ENCODE peak calls at places on chromosomes 1 and 21, in five cellular contexts. F is adrenal gland; Q is Karpas-422; Z is naive thymus-derived CD4-positive, alpha-beta T cell; M is pancreas. L is an unnamed sample.

GRCh38 chr1:40625076-40625475 is 40.4 kb downstream of the RIMS3 start:
- DNase-seq in M (peak; percentile 49), Q (peak; percentile 80), F (peak; percentile 66), Z (no peak), L (no peak)

GRCh38 chr1:21217812-21218596 is 41.3 kb upstream of the EIF4G3 start:
- DNase-seq in Z (no peak), Q (peak; percentile 72), F (peak; percentile 65), M (peak; percentile 39), L (peak; percentile 78)

GRCh38 chr1:222310830-222311229 is 237.1 kb downstream of the HHIPL2 start:
- DNase-seq in Q (peak; percentile 70), Z (peak; percentile 21), F (no peak), M (no peak), L (no peak)

GRCh38 chr1:98066911-98067310 is 146.1 kb upstream of the DPYD start:
- DNase-seq in Z (no peak), M (no peak), F (no peak), Q (no peak), L (no peak)

GRCh38 chr1:153957744-153958110 is 685 bp downstream of the CRTC2 start:
- DNase-seq in Q (peak; percentile 82), Z (peak; percentile 34), F (no peak), M (no peak), L (no peak)

GRCh38 chr1:42456754-42457089 is 379 bp downstream of the PPCS start:
- DNase-seq in Z (no peak), Q (peak; percentile 92), M (peak; percentile 62), F (peak; percentile 70), L (peak; percentile 69)

GRCh38 chr1:10105484-10105883 is 72.7 kb downstream of the UBE4B start:
- DNase-seq in Z (no peak), Q (no peak), M (no peak), F (peak; percentile 26), L (no peak)

GRCh38 chr1:159188375-159188788 is 16.3 kb upstream of the ACKR1 start:
- DNase-seq in Z (no peak), F (peak; percentile 77), M (peak; percentile 51), Q (peak; percentile 67), L (no peak)

GRCh38 chr1:32609180-32609579 is 41.2 kb downstream of the ZBTB8OS start:
- DNase-seq in Q (no peak), F (no peak), Z (no peak), M (no peak), L (no peak)
- H3K4me1 ChIP-seq in Q (peaks cover 3% of the 10 kb centered on the region), F (peaks cover 3% of the 10 kb centered on the region), Z (no peaks in the 10 kb centered on the region), M (no peaks in the 10 kb centered on the region), L (peaks cover 10% of the 10 kb centered on the region)

GRCh38 chr1:169529068-169529642 is 43.4 kb upstream of the SLC19A2 start:
- DNase-seq in F (no peak), M (peak; percentile 68), Z (no peak), Q (no peak), L (no peak)
- H3K4me3 ChIP-seq in F (no peak overlapping the region), M (peak overlapping the region; percentile 10), Z (no peak overlapping the region), Q (no peak overlapping the region), L (no peak overlapping the region)

GRCh38 chr1:158027485-158027884 is 34.0 kb downstream of the KIRREL1 start:
- DNase-seq in M (no peak), Q (no peak), Z (no peak), F (no peak), L (no peak)

GRCh38 chr1:158025576-158026230 is 32.3 kb downstream of the KIRREL1 start:
- DNase-seq in M (no peak), Q (no peak), F (no peak), Z (no peak), L (no peak)

GRCh38 chr1:158022554-158023278 is 29.3 kb downstream of the KIRREL1 start:
- DNase-seq in Q (no peak), F (no peak), Z (no peak), M (no peak), L (no peak)

GRCh38 chr1:158026641-158027040 is 33.2 kb downstream of the KIRREL1 start:
- DNase-seq in M (no peak), Z (no peak), Q (no peak), F (no peak), L (no peak)

DNA sequence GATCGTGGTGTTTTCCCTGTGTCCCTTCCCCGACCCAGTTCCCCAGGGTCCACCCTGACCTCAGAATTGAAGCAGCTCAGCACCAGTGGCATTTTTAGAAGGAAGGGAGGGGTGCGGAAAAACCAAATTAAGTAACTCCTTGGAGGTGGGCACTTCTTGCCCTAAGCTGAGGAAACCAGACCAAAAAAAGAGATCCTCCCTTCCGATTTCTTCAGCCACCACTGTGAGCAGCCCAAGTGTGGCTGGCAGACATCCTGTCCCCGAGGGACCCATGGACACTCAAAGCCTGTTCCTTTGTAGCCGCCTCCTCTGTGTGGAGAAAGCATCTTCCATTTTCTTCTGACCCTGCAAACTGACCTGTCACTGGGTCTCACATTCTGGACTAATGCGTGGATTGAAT is 31.3 kb downstream of the KIRREL1 start:
- DNase-seq in M (no peak), Q (no peak), Z (no peak), F (no peak), L (no peak)
- H3K4me1 ChIP-seq in M (no peaks in the 10 kb centered on the region), Q (no peaks in the 10 kb centered on the region), Z (no peaks in the 10 kb centered on the region), F (peaks cover 28% of the 10 kb centered on the region), L (peaks cover 12% of the 10 kb centered on the region)

DNA sequence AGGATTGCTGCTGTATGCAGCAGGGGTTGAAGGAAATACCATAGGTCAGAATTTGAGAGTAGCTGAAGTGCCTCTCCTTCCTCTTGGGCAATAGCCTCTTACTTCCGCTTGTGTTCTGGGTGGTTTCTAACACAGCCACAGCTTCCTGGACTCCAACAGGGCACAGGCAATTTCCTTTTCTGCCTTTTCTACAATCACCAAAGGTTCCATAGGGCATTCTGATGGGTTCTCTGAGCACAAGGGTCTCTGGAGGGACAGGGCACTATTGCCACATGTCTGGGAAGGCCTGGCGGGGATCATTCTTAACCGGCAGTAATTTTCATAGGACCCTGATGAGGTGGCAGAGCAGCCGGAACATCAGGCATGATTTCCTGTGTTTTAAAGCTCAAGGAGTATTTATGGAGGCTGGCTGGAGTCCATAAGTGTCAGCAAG is 5.5 kb upstream of the AGTRAP start:
- DNase-seq in M (no peak), F (peak; percentile 42), Z (peak; percentile 47), Q (peak; percentile 68), L (no peak)
- H3K4me3 ChIP-seq in M (no peak overlapping the region), F (no peak overlapping the region), Z (peak overlapping the region; percentile 48), Q (no peak overlapping the region), L (no peak overlapping the region)

GRCh38 chr21:45410865-45411809 is 6.2 kb downstream of the COL18A1 start:
- DNase-seq in Q (no peak), F (no peak), M (no peak), Z (no peak), L (no peak)
- H3K4me1 ChIP-seq in Q (no peaks in the 10 kb centered on the region), F (peaks cover 6% of the 10 kb centered on the region), M (no peaks in the 10 kb centered on the region), Z (peaks cover 2% of the 10 kb centered on the region), L (peaks cover 7% of the 10 kb centered on the region)

L was measured in HAP-1.